ENCODE peak calls at places on chromosomes 7 and 10, in six cellular contexts. W is A549, G is IMR-90, B is SK-N-SH, T is K562, E is GM12878. M is an unnamed sample.

GRCh38 chr7:66699998-66700397 is 40.5 kb upstream of the RABGEF1 start:
- DNase-seq in B (no peak), T (no peak), W (no peak), G (no peak), E (no peak), M (no peak)

GRCh38 chr7:45268013-45268412 is 110.4 kb downstream of the RAMP3 start:
- DNase-seq in G (no peak), B (no peak), T (no peak), W (no peak), E (no peak), M (no peak)

GRCh38 chr7:95095259-95096122 is 188.1 kb downstream of the PPP1R9A start:
- DNase-seq in B (no peak), E (no peak), T (no peak), G (no peak), W (no peak), M (no peak)

GRCh38 chr7:46432666-46433065 is 511.6 kb upstream of the IGFBP3 start:
- DNase-seq in B (no peak), E (no peak), T (no peak), W (peak), G (peak), M (no peak)

GRCh38 chr7:113033959-113034358 is 52.7 kb downstream of the GPR85 start:
- DNase-seq in G (no peak), W (no peak), E (no peak), T (no peak), B (no peak), M (no peak)

GRCh38 chr7:144835166-144835611 is 664 bp downstream of the TPK1 start:
- DNase-seq in W (peak), G (peak), T (peak), B (peak), E (peak), M (peak)

GRCh38 chr7:155422599-155423336 is 35.2 kb upstream of the EN2 start:
- DNase-seq in B (no peak), W (no peak), E (no peak), T (no peak), G (no peak), M (no peak)

GRCh38 chr10:122164028-122164601 is 107.0 kb upstream of the BTBD16 start:
- DNase-seq in B (peak), T (no peak), G (no peak), W (no peak), E (no peak), M (no peak)

GRCh38 chr10:30493609-30494530 is 59.9 kb downstream of the MAP3K8 start:
- DNase-seq in E (no peak), G (peak), W (no peak), B (no peak), T (peak), M (peak)

GRCh38 chr10:57314046-57314445 is 953.0 kb upstream of the ZWINT start:
- DNase-seq in T (no peak), B (no peak), E (no peak), G (no peak), W (no peak), M (no peak)

GRCh38 chr7:157977717-157978470 is 609.7 kb downstream of the PTPRN2 start:
- DNase-seq in W (no peak), B (no peak), G (no peak), T (no peak), E (no peak), M (no peak)

GRCh38 chr10:70442332-70442988 is 979 bp upstream of the NODAL start:
- DNase-seq in B (no peak), W (no peak), T (no peak), G (no peak), E (no peak), M (peak)

GRCh38 chr10:35546824-35547225 is 58.3 kb upstream of the GJD4 start:
- DNase-seq in W (peak), E (no peak), T (no peak), B (no peak), G (peak), M (peak)

GRCh38 chr10:129102906-129103693 is 363.9 kb upstream of the MGMT start:
- DNase-seq in W (no peak), E (no peak), T (no peak), B (no peak), G (peak), M (no peak)

GRCh38 chr7:87628780-87629569 is 777 bp downstream of the RUNDC3B start:
- DNase-seq in G (no peak), W (no peak), T (no peak), B (peak), E (no peak), M (peak)

GRCh38 chr10:36608251-36608650 is 517.1 kb upstream of the ANKRD30A start:
- DNase-seq in W (no peak), G (peak), E (no peak), T (no peak), B (no peak), M (peak)

GRCh38 chr7:30201921-30202320 is 67.1 kb downstream of the MTURN start:
- DNase-seq in E (no peak), W (no peak), G (no peak), T (no peak), B (no peak), M (no peak)

GRCh38 chr10:67735430-67735829 is 39.4 kb upstream of the CTNNA3 start:
- DNase-seq in T (no peak), G (no peak), E (no peak), W (no peak), B (no peak), M (no peak)

GRCh38 chr7:133478591-133479135 is 225.8 kb downstream of the EXOC4 start:
- DNase-seq in T (no peak), W (no peak), E (no peak), G (no peak), B (no peak), M (no peak)

GRCh38 chr10:133608855-133609254 is 17.7 kb downstream of the FRG2B start:
- DNase-seq in W (peak), B (peak), G (no peak), T (no peak), E (no peak), M (no peak)

GRCh38 chr7:19410096-19410495 is 264.9 kb upstream of the FERD3L start:
- DNase-seq in B (no peak), E (no peak), G (peak), W (no peak), T (no peak), M (no peak)

GRCh38 chr10:115829501-115830215 is 443.3 kb downstream of the GFRA1 start:
- DNase-seq in T (no peak), E (no peak), B (no peak), W (no peak), G (peak), M (no peak)

GRCh38 chr7:98252655-98253054 is 623 bp upstream of the TECPR1 start:
- DNase-seq in G (peak), W (no peak), T (no peak), E (no peak), B (no peak), M (no peak)

GRCh38 chr7:153887756-153888591 is 164.2 kb upstream of the DPP6 start:
- DNase-seq in W (no peak), G (no peak), E (no peak), B (peak), T (no peak), M (no peak)

GRCh38 chr7:153886121-153886505 is 166.1 kb upstream of the DPP6 start:
- DNase-seq in W (no peak), E (no peak), B (no peak), G (no peak), T (no peak), M (no peak)

GRCh38 chr7:153886506-153887391 is 165.4 kb upstream of the DPP6 start:
- DNase-seq in T (no peak), E (no peak), G (no peak), W (no peak), B (peak), M (no peak)

DNA sequence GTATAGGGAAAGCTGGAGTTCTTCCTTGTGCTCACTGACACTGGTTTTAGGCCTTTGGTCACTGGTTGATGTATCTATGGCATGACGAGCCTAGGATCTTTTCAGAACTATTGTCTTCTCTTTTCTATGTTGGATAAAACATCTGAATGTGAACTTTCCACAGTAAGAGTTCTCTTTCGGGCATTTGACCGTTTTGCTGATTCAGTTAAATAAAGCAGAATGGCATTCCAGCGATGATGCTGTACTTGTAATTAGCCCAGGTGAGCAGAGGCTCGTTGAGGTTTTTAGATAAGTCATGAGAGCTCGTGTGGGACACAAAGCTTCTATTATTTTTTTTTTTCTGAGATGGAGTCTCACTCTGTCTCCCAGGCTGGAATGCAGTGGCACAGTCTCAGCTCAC is 160.2 kb upstream of the DPP6 start:
- DNase-seq in T (no peak), G (no peak), E (no peak), W (no peak), B (no peak), M (no peak)
- TF ChIP-seq SMC3 in T (no peak), G (no peak), E (no peak), W (no peak), B (no peak), M (no peak)

GRCh38 chr7:107076781-107077698 is 32.5 kb downstream of the PRKAR2B start:
- DNase-seq in G (no peak), T (peak), W (no peak), E (no peak), B (no peak), M (no peak)
- TF ChIP-seq SMC3 in G (no peak), T (no peak), W (no peak), E (no peak), B (no peak), M (no peak)

GRCh38 chr10:59586407-59586891 is 123.2 kb downstream of the SLC16A9 start:
- DNase-seq in B (no peak), G (no peak), E (no peak), W (no peak), T (no peak), M (no peak)

GRCh38 chr10:59587756-59588140 is 121.9 kb downstream of the SLC16A9 start:
- DNase-seq in E (no peak), G (no peak), B (no peak), W (no peak), T (no peak), M (no peak)

GRCh38 chr10:59587083-59587755 is 122.4 kb downstream of the SLC16A9 start:
- DNase-seq in E (no peak), G (no peak), B (no peak), W (no peak), T (no peak), M (no peak)

GRCh38 chr10:59582779-59583178 is 126.9 kb downstream of the SLC16A9 start:
- DNase-seq in E (no peak), T (no peak), G (no peak), W (no peak), B (peak), M (no peak)

GRCh38 chr10:59585046-59585700 is 124.5 kb downstream of the SLC16A9 start:
- DNase-seq in G (no peak), W (no peak), T (no peak), B (peak), E (no peak), M (no peak)
- TF ChIP-seq SMC3 in G (no peak), W (no peak), T (no peak), B (no peak), E (no peak), M (no peak)

DNA sequence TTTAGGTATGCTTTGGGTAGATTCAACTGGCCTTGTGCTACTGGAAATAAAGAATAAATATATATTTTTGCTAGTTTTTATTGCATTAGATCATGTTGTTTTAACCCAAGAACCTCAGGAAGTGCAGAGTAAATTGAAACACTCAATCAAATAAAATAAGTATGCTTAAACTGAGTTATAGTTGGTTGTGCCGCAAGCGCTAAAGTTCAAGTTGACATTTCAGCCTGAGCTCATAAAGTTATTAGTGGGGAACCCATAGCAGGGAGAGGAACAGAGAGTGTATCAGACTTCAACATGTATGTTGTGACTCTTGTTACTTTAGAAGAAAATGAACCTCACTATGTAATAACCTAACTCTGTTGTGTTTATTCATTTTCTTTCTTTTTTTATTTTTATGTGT is 25.2 kb upstream of the BAMBI start:
- DNase-seq in W (no peak), E (no peak), G (no peak), B (no peak), T (no peak), M (no peak)
- TF ChIP-seq SMC3 in W (no peak), E (no peak), G (no peak), B (no peak), T (no peak), M (no peak)

DNA sequence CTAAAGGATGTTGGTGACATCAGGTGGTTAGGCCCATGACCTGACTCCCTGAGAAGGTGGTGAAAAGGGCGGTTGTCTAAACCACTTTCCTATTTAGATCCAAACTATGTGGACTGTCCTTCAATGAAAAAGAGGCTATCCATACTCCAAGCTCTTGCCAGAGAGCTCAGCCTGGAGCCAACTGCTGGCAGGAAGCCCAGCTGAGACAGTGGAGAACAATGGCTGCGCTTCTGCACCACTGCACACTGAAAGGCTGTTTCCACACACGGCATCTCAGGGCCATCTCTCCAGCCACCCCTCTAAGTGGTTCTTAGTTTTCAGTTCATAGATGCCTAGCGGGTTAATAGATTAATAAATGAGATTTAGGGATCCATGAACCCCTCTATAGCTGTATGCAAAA is 488.8 kb upstream of the ZMIZ1 start:
- DNase-seq in E (no peak), B (peak), W (no peak), G (no peak), T (no peak), M (peak)
- TF ChIP-seq SMC3 in E (no peak), B (no peak), W (no peak), G (no peak), T (no peak), M (no peak)

M was measured in HepG2.